ENCODE peak calls at places on chromosomes 3 and 15, in nine cellular contexts. S, U, V, M, E, N, P, I and T are unnamed samples. For H3K4me1, the result is how much of the 10 kb centered on the place peaks cover.

GRCh38 chr3:149593416-149594160 is 64.2 kb downstream of the WWTR1 start:
- DNase-seq in V (no peak), E (no peak), U (no peak), P (no peak), N (no peak), I (no peak), S (peak), M (no peak), T (no peak)

GRCh38 chr3:64266983-64267382 is 41.7 kb upstream of the PRICKLE2 start:
- DNase-seq in N (no peak), P (no peak), V (no peak), S (no peak), M (no peak), E (peak), U (no peak), I (no peak), T (no peak)

GRCh38 chr3:186971578-186971977 is 41.3 kb downstream of the ST6GAL1 start:
- DNase-seq in N (no peak), E (no peak), V (no peak), U (no peak), M (no peak), I (no peak), P (no peak), S (no peak), T (no peak)

GRCh38 chr3:87359807-87360206 is 83.4 kb upstream of the POU1F1 start:
- DNase-seq in P (no peak), N (no peak), S (no peak), V (no peak), E (no peak), I (no peak), M (no peak), U (no peak), T (no peak)

GRCh38 chr3:3707858-3708768 is 91.1 kb upstream of the LRRN1 start:
- DNase-seq in S (peak), I (no peak), N (no peak), M (no peak), U (no peak), P (no peak), V (no peak), E (no peak), T (no peak)

GRCh38 chr15:59993950-59994401 is 10.1 kb upstream of the FOXB1 start:
- DNase-seq in N (no peak), U (no peak), P (no peak), S (peak), M (no peak), V (peak), E (no peak), I (no peak), T (no peak)

GRCh38 chr3:65660000-65660598 is 378.6 kb downstream of the MAGI1 start:
- DNase-seq in E (no peak), P (no peak), U (no peak), N (no peak), S (no peak), M (no peak), I (no peak), V (no peak), T (no peak)

GRCh38 chr3:87367752-87368151 is 91.4 kb upstream of the POU1F1 start:
- DNase-seq in M (no peak), N (no peak), E (no peak), P (no peak), V (no peak), I (no peak), U (no peak), S (no peak), T (no peak)

DNA sequence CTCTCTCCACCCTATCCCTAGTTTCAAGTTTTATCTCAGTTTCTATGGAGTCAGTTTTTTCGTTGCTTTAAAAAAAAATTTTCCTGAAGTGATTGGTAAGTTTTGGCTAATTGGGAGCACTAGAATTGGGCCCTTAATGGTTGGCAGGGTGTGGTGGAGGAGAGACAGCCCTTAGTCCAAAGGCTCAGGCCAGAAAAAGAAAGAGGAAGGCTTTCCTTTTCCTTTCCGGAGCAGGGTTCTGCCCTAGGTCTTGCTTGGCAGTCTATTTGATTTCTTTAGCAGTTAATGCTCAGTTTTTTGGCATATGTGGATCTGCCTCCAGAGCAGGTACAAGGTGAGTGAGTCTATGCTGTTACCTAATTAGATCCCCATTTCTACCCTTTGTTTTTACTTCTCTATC is 22.7 kb downstream of the CTNNB1 start:
- DNase-seq in V (no peak), I (no peak), E (no peak), S (no peak), M (no peak), U (no peak), P (no peak), N (no peak), T (no peak)
- H3K4me1 ChIP-seq in V (under half), I (under half), E (under half), S (under half), M (under half), U (under half), P (under half), N (under half), T (under half)

DNA sequence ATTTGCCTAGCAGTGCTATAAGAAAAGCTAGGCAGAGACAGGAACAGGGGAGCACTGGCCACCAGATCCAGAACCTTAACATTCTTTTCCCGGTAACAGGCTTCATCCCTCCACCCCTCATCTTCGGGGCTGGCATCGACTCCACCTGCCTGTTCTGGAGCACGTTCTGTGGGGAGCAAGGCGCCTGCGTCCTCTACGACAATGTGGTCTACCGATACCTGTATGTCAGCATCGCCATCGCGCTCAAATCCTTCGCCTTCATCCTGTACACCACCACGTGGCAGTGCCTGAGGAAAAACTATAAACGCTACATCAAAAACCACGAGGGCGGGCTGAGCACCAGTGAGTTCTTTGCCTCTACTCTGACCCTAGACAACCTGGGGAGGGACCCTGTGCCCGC is 231.0 kb upstream of the ST8SIA2 start:
- DNase-seq in E (no peak), P (no peak), S (no peak), M (no peak), U (no peak), V (no peak), N (no peak), I (no peak), T (no peak)
- H3K4me1 ChIP-seq in E (under half), P (under half), S (half or more), M (under half), U (under half), V (under half), N (under half), I (under half), T (under half)

GRCh38 chr3:53144446-53144845 is 14.2 kb upstream of the RFT1 start:
- DNase-seq in S (no peak), M (no peak), P (no peak), V (no peak), E (no peak), N (peak), I (no peak), U (no peak), T (no peak)

GRCh38 chr3:53141468-53141840 is 11.2 kb upstream of the RFT1 start:
- DNase-seq in P (no peak), M (no peak), V (no peak), S (no peak), E (no peak), U (no peak), I (no peak), N (no peak), T (no peak)

GRCh38 chr3:53140575-53141467 is 10.6 kb upstream of the RFT1 start:
- DNase-seq in S (no peak), I (no peak), N (no peak), U (peak), V (no peak), M (no peak), P (no peak), E (peak), T (no peak)

GRCh38 chr3:53145109-53146077 is 15.2 kb upstream of the RFT1 start:
- DNase-seq in M (no peak), V (no peak), U (no peak), P (no peak), I (no peak), S (no peak), N (peak), E (no peak), T (no peak)

DNA sequence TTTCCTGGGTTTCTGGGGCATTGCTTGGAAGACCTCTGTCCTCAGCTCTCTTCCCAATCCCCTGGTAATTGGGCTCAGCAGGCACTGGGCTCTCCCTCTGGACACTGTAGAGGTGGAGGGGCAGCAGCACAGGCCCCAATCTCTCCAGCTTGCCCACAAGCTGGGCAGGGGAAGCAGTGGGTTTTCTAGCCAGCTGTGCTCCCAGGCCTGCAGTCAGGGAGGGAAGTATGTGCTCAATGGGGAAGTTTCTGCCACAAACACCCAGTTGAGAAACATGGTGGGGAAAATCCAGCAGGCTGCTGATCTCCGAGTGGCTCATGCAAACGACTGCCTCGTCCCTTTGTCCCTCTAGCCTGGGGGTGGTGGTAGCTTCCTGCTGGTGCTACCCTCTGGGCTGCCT is 12.8 kb upstream of the RFT1 start:
- DNase-seq in E (no peak), N (peak), M (no peak), V (no peak), S (no peak), P (no peak), U (no peak), I (no peak), T (no peak)
- H3K4me1 ChIP-seq in E (under half), N (under half), M (under half), V (under half), S (under half), P (under half), U (under half), I (under half), T (under half)

GRCh38 chr3:51670711-51671089 is 352 bp upstream of the TEX264 start:
- DNase-seq in I (no peak), V (no peak), U (no peak), P (no peak), S (no peak), E (no peak), N (no peak), M (no peak), T (no peak)
- H3K4me1 ChIP-seq in I (under half), V (under half), U (under half), P (half or more), S (under half), E (under half), N (under half), M (half or more), T (under half)

DNA sequence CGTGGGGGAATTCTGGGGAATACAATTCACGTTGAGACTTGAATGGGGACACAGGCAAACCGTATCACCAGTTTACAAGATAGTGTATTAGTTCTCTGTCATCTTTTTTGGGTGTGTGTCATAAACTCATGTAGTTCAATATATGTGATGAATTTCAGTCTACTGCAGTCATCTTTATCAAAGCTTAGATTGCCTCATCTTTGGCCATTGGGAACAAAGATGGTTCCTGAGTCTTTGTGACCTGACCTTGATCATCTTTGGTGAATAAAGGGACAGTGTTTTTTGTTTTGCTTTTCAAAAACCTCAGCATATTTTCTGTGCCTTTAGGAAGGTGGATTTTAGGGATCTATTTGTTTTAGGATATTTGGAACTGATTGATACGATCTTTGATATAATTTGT is 23.3 kb downstream of the LRCH3 start:
- DNase-seq in E (no peak), N (no peak), V (no peak), P (no peak), S (no peak), U (no peak), M (no peak), I (no peak), T (no peak)
- H3K4me1 ChIP-seq in E (under half), N (under half), V (under half), P (under half), S (under half), U (under half), M (under half), I (under half), T (under half)

DNA sequence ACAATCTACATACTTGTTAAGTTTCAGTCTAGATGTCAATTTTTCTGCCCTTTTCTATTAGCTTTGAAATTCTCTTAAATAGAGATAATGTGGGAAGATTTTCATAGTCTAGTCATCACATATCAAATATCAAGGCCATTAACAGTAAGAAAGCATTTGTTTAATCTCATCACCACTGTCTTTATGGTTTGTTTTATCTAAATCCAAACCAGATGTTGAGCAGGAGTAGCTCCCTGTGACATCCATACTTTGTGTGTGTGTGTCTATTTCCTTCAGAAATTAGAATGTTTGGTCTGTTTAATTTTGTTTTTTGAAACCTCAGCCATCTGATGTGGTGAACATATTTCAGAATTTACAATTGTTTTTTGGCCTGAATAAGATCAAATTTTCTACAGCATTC is 23.1 kb upstream of the GOLGA8B start:
- DNase-seq in E (peak), P (no peak), U (peak), V (no peak), S (no peak), M (no peak), N (no peak), I (no peak), T (no peak)
- H3K4me1 ChIP-seq in E (under half), P (under half), U (under half), V (under half), S (under half), M (under half), N (under half), I (under half), T (under half)